ENCODE peak calls at places on chromosomes 16 and 17, in seven cellular contexts. B is neuronal stem cell, S is IMR-90, U is mesendoderm, Q is mesenchymal stem cell, K is H1, W is trophoblast cell. E is an unnamed sample.

GRCh38 chr17:68909066-68909465 is 46.1 kb downstream of the ABCA8 start:
- DNase-seq in B (no peak), S (peak), U (peak), Q (peak), K (no peak), W (peak), E (no peak)

GRCh38 chr16:1999866-2000514 is 9.6 kb downstream of the ZNF598 start:
- DNase-seq in B (no peak), S (no peak), U (no peak), Q (no peak), K (no peak), W (no peak), E (no peak)

GRCh38 chr17:15247891-15248529 is 17.1 kb downstream of the PMP22 start:
- DNase-seq in B (no peak), S (no peak), U (peak), Q (no peak), K (no peak), W (peak), E (peak)

GRCh38 chr17:73831699-73832098 is 187.5 kb upstream of the SDK2 start:
- DNase-seq in B (no peak), S (no peak), U (no peak), Q (no peak), K (no peak), W (no peak), E (no peak)

GRCh38 chr16:88792078-88792550 is 7.1 kb upstream of the PIEZO1 start:
- DNase-seq in B (no peak), S (no peak), U (no peak), Q (no peak), K (no peak), W (no peak), E (no peak)

GRCh38 chr16:46785076-46785845 is 37.1 kb upstream of the MYLK3 start:
- DNase-seq in B (no peak), S (no peak), U (peak), Q (peak), K (no peak), W (no peak), E (no peak)

GRCh38 chr17:44627513-44627912 is 28.8 kb upstream of the MEIOC start:
- DNase-seq in B (no peak), S (no peak), U (no peak), Q (no peak), K (no peak), W (no peak), E (no peak)

GRCh38 chr16:379183-379960 is 2.4 kb downstream of the PGAP6 start:
- DNase-seq in B (no peak), S (no peak), U (peak), Q (no peak), K (peak), W (peak), E (peak)

GRCh38 chr16:81035975-81036750 is 521 bp downstream of the ATMIN start:
- DNase-seq in B (peak), S (peak), U (peak), Q (peak), K (no peak), W (peak), E (peak)

GRCh38 chr16:303760-304505 is 21.0 kb downstream of the PDIA2 start:
- DNase-seq in B (no peak), S (no peak), U (no peak), Q (peak), K (no peak), W (no peak), E (no peak)

GRCh38 chr16:2928796-2929195 is 17.1 kb downstream of the FLYWCH1 start:
- DNase-seq in B (no peak), S (no peak), U (no peak), Q (no peak), K (no peak), W (no peak), E (no peak)

GRCh38 chr17:20073056-20073979 is 64.2 kb downstream of the SPECC1 start:
- DNase-seq in B (no peak), S (peak), U (no peak), Q (no peak), K (no peak), W (no peak), E (no peak)

GRCh38 chr16:53484542-53484941 is 18.5 kb downstream of the AKTIP start:
- DNase-seq in B (no peak), S (no peak), U (no peak), Q (no peak), K (no peak), W (no peak), E (no peak)

GRCh38 chr17:58313815-58314705 is 14.5 kb downstream of the TSPOAP1 start:
- DNase-seq in B (no peak), S (no peak), U (no peak), Q (no peak), K (no peak), W (no peak), E (no peak)

GRCh38 chr17:58315750-58316149 is 12.8 kb downstream of the TSPOAP1 start:
- DNase-seq in B (no peak), S (no peak), U (no peak), Q (no peak), K (no peak), W (no peak), E (no peak)

GRCh38 chr17:58316260-58316960 is 12.2 kb downstream of the TSPOAP1 start:
- DNase-seq in B (no peak), S (no peak), U (no peak), Q (no peak), K (no peak), W (peak), E (peak)

GRCh38 chr17:58315281-58315711 is 13.3 kb downstream of the TSPOAP1 start:
- DNase-seq in B (no peak), S (no peak), U (no peak), Q (no peak), K (no peak), W (peak), E (peak)

DNA sequence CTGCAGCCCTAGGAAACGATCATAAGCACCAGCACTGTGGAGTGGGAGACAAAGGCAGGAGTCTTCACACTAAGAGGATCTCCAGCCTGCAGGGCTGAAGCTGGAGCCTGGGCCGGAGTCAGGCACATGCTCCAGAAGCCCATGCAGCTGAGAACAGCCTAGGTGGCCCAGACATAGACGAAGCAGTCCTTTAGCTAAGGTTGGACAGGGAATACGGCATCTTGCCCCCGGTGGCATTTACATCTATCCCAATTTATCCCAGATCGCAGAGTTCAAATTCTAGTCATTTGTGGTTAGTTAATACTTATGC is 13.9 kb downstream of the TSPOAP1 start:
- DNase-seq in B (no peak), S (no peak), U (no peak), Q (no peak), K (no peak), W (no peak), E (no peak)
- H2BK120ac ChIP-seq in B (no peak), S (no peak), U (no peak), Q (no peak), K (no peak), W (no peak), E (no peak)

GRCh38 chr17:6521636-6522035 is 34.7 kb downstream of the PITPNM3 start:
- DNase-seq in B (no peak), S (no peak), U (no peak), Q (no peak), K (no peak), W (no peak), E (peak)

GRCh38 chr17:6514371-6514770 is 42.0 kb downstream of the PITPNM3 start:
- DNase-seq in B (no peak), S (no peak), U (no peak), Q (no peak), K (no peak), W (no peak), E (no peak)

GRCh38 chr17:6512552-6512951 is 43.8 kb downstream of the PITPNM3 start:
- DNase-seq in B (no peak), S (peak), U (no peak), Q (no peak), K (no peak), W (no peak), E (peak)

DNA sequence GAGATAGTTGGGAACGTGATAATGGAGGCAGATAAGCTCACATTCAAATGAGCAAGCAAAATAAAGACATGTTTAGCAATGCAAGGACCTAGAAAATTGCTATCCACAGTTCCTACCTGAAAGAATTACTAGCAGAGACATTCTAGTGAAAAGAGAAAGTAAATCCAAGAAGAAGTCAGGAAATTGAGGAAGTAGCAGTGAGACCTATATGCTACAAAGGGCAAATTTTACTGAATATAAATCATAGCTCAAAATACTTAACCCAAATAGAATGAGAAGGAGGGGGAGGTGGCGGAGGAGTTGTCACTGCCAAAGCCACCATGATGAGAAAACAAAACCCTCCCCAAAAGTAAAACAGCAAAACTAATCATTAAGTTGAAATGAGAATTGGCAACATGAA is 39.3 kb downstream of the PITPNM3 start:
- DNase-seq in B (no peak), S (no peak), U (no peak), Q (no peak), K (no peak), W (no peak), E (no peak)
- H2BK120ac ChIP-seq in B (no peak), S (no peak), U (no peak), Q (no peak), K (no peak), W (no peak), E (no peak)

GRCh38 chr17:78723957-78724356 is 58.1 kb downstream of the CYTH1 start:
- DNase-seq in B (no peak), S (no peak), U (no peak), Q (no peak), K (no peak), W (no peak), E (no peak)

GRCh38 chr17:78725448-78726021 is 56.5 kb downstream of the CYTH1 start:
- DNase-seq in B (no peak), S (no peak), U (no peak), Q (no peak), K (no peak), W (no peak), E (no peak)

GRCh38 chr17:78726471-78727010 is 55.5 kb downstream of the CYTH1 start:
- DNase-seq in B (no peak), S (no peak), U (no peak), Q (no peak), K (no peak), W (no peak), E (no peak)

GRCh38 chr17:78724544-78724943 is 57.5 kb downstream of the CYTH1 start:
- DNase-seq in B (no peak), S (no peak), U (peak), Q (no peak), K (no peak), W (no peak), E (no peak)

DNA sequence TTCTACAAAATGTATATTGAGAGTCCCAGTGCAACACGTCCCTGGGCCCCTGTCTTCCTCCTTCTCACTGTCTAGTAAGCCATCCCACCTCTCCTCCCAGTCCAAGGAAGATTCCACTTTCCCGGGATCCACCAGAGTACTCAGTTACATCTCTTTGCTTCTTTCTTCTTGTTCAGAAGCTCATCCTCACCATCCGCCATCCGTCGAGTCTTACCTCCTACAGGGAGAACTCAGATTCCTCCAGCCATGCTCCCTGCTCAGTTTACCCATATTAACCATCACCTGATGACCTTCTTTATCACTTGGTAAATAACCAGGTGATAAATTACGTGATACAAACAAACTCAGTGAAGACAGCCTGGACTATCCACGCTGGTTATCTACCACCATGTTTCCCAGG is 57.1 kb downstream of the CYTH1 start:
- DNase-seq in B (no peak), S (no peak), U (no peak), Q (no peak), K (no peak), W (no peak), E (no peak)
- H2BK120ac ChIP-seq in B (no peak), S (no peak), U (no peak), Q (no peak), K (no peak), W (no peak), E (no peak)

DNA sequence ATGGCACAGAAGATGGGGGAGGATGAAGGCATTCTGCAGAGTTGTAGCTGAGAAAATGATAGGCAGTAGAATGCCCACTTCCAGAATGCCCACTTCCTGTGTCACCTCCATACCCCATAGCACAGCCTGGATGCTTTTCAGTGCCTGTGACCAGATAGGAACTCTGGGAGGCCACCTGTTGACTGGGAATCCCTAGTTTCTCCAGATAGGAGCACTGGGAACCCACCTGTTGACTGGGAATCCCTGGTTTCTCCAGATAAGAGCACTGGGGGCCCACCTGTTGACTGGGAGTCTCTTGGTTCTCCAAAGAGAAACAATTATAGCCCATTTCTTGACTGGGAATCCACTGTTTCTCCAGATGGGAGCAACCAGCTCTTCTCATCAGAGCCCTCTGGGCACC is 11.6 kb downstream of the CPHXL start:
- DNase-seq in B (no peak), S (no peak), U (no peak), Q (no peak), K (no peak), W (no peak), E (no peak)
- H2BK120ac ChIP-seq in B (no peak), S (no peak), U (no peak), Q (no peak), K (no peak), W (no peak), E (no peak)

GRCh38 chr17:78591263-78591671 is 14.1 kb upstream of the DNAH17 start:
- DNase-seq in B (no peak), S (no peak), U (no peak), Q (no peak), K (no peak), W (no peak), E (no peak)

GRCh38 chr17:78588258-78589030 is 11.2 kb upstream of the DNAH17 start:
- DNase-seq in B (no peak), S (no peak), U (no peak), Q (no peak), K (no peak), W (no peak), E (no peak)

GRCh38 chr17:78589885-78590284 is 12.7 kb upstream of the DNAH17 start:
- DNase-seq in B (no peak), S (no peak), U (no peak), Q (no peak), K (no peak), W (peak), E (no peak)

GRCh38 chr17:78592991-78593329 is 15.8 kb upstream of the DNAH17 start:
- DNase-seq in B (no peak), S (no peak), U (no peak), Q (peak), K (no peak), W (no peak), E (no peak)

GRCh38 chr17:78589031-78589675 is 12.0 kb upstream of the DNAH17 start:
- DNase-seq in B (no peak), S (no peak), U (no peak), Q (no peak), K (no peak), W (no peak), E (no peak)
- H2BK120ac ChIP-seq in B (no peak), S (no peak), U (no peak), Q (peak), K (no peak), W (no peak), E (no peak)

GRCh38 chr17:41825175-41825845 is 10.7 kb downstream of the NT5C3B start:
- DNase-seq in B (no peak), S (no peak), U (no peak), Q (no peak), K (no peak), W (no peak), E (no peak)

GRCh38 chr17:41824086-41824485 is 11.3 kb downstream of the FKBP10 start:
- DNase-seq in B (no peak), S (no peak), U (no peak), Q (no peak), K (no peak), W (no peak), E (no peak)

GRCh38 chr17:41823141-41823524 is 10.3 kb downstream of the FKBP10 start:
- DNase-seq in B (no peak), S (no peak), U (no peak), Q (no peak), K (no peak), W (no peak), E (no peak)

GRCh38 chr17:41822216-41823140 is 9.7 kb downstream of the FKBP10 start:
- DNase-seq in B (no peak), S (no peak), U (no peak), Q (no peak), K (no peak), W (no peak), E (no peak)

DNA sequence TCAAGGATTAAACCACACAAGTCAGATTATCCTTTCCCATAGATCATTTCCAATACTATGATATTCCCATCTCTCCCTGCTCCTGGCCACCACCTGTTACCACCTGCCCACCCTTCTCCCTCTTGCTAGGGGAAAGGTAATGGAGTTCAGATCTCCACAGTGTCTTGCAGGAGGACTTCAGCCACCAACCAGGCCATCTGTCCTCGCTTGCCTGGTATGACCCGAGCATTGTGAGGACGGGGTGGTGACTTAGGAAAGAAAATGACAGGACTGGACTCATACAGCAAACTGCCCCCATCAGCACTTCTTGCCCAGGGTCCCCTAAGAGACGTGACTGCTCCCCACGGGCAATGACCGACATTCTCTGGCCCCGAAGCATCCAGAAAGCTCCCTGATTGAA is 10.8 kb downstream of the FKBP10 start:
- DNase-seq in B (no peak), S (no peak), U (no peak), Q (no peak), K (no peak), W (no peak), E (no peak)
- H2BK120ac ChIP-seq in B (no peak), S (no peak), U (no peak), Q (no peak), K (no peak), W (no peak), E (no peak)